ENCODE peak calls at places on chromosomes 2 and 18, in eight cellular contexts. P is psoas muscle, Y is osteoblast, V is body of pancreas, C is adrenal gland, W is hepatocyte, O is esophagus squamous epithelium, U is thyroid gland. G is an unnamed sample. For H3K4me1, the result is how much of the 10 kb centered on the place peaks cover.

GRCh38 chr2:96423281-96423680 is 81.9 kb downstream of the NEURL3 start:
- DNase-seq in P (no peak), Y (no peak), V (no peak), C (no peak), W (no peak), O (no peak), U (no peak), G (no peak)

GRCh38 chr2:57080035-57080434 is 896.2 kb downstream of the CCDC85A start:
- DNase-seq in P (no peak), Y (no peak), V (no peak), C (no peak), W (no peak), O (no peak), U (no peak), G (no peak)

GRCh38 chr18:63240541-63241316 is 78.8 kb downstream of the BCL2 start:
- DNase-seq in P (no peak), Y (no peak), V (no peak), C (no peak), W (no peak), O (no peak), U (no peak), G (no peak)

GRCh38 chr18:58860747-58861224 is 3.9 kb upstream of the ZNF532 start:
- DNase-seq in P (no peak), Y (no peak), V (no peak), C (no peak), W (no peak), O (no peak), U (no peak), G (no peak)

GRCh38 chr2:143575340-143575739 is 446.1 kb downstream of the ARHGAP15 start:
- DNase-seq in P (no peak), Y (no peak), V (no peak), C (no peak), W (no peak), O (no peak), U (no peak), G (no peak)

GRCh38 chr2:42342061-42342794 is 18.8 kb downstream of the COX7A2L start:
- DNase-seq in P (peak), Y (peak), V (peak), C (peak), W (peak), O (no peak), U (peak), G (peak)

GRCh38 chr2:17757321-17757720 is 3.4 kb downstream of the GEN1 start:
- DNase-seq in P (no peak), Y (no peak), V (no peak), C (no peak), W (peak), O (no peak), U (no peak), G (no peak)

GRCh38 chr2:197937804-197938203 is 133.4 kb downstream of the PLCL1 start:
- DNase-seq in P (no peak), Y (no peak), V (no peak), C (no peak), W (no peak), O (no peak), U (no peak), G (no peak)

GRCh38 chr2:27776097-27776496 is 4.6 kb downstream of the MRPL33 start:
- DNase-seq in P (peak), Y (no peak), V (no peak), C (peak), W (peak), O (no peak), U (no peak), G (no peak)

GRCh38 chr2:233165895-233166661 is 85.4 kb upstream of the ATG16L1 start:
- DNase-seq in P (peak), Y (peak), V (peak), C (peak), W (peak), O (no peak), U (peak), G (peak)

GRCh38 chr18:10038268-10038667 is 124.5 kb downstream of the VAPA start:
- DNase-seq in P (no peak), Y (no peak), V (no peak), C (no peak), W (no peak), O (no peak), U (no peak), G (no peak)

GRCh38 chr2:181627545-181627944 is 29.4 kb downstream of the CERKL start:
- DNase-seq in P (no peak), Y (no peak), V (no peak), C (no peak), W (no peak), O (no peak), U (no peak), G (no peak)

GRCh38 chr18:38022247-38022646 is 456.6 kb upstream of the CELF4 start:
- DNase-seq in P (no peak), Y (no peak), V (no peak), C (no peak), W (no peak), O (no peak), U (no peak), G (no peak)

GRCh38 chr18:11118051-11118450 is 31.3 kb downstream of the PIEZO2 start:
- DNase-seq in P (no peak), Y (peak), V (no peak), C (no peak), W (no peak), O (no peak), U (no peak), G (no peak)

GRCh38 chr18:43830905-43831304 is 553.6 kb upstream of the SYT4 start:
- DNase-seq in P (no peak), Y (no peak), V (no peak), C (no peak), W (peak), O (no peak), U (no peak), G (no peak)

GRCh38 chr18:74115046-74115445 is 32.6 kb downstream of the FBXO15 start:
- DNase-seq in P (no peak), Y (peak), V (no peak), C (no peak), W (no peak), O (no peak), U (no peak), G (no peak)

GRCh38 chr2:123162400-123163016 is 862.6 kb upstream of the CNTNAP5 start:
- DNase-seq in P (no peak), Y (no peak), V (no peak), C (no peak), W (no peak), O (no peak), U (no peak), G (no peak)

GRCh38 chr2:142966281-142966680 is 88.8 kb downstream of the KYNU start:
- DNase-seq in P (no peak), Y (no peak), V (no peak), C (no peak), W (no peak), O (no peak), U (no peak), G (no peak)

GRCh38 chr2:217713395-217714267 is 289.2 kb downstream of the TNS1 start:
- DNase-seq in P (peak), Y (no peak), V (peak), C (peak), W (peak), O (no peak), U (peak), G (peak)

GRCh38 chr2:40120021-40120420 is 331.9 kb downstream of the SLC8A1 start:
- DNase-seq in P (no peak), Y (no peak), V (no peak), C (no peak), W (no peak), O (no peak), U (no peak), G (no peak)

GRCh38 chr2:40127147-40127546 is 324.7 kb downstream of the SLC8A1 start:
- DNase-seq in P (no peak), Y (peak), V (no peak), C (no peak), W (no peak), O (no peak), U (no peak), G (no peak)

GRCh38 chr2:40120957-40121356 is 330.9 kb downstream of the SLC8A1 start:
- DNase-seq in P (no peak), Y (peak), V (no peak), C (no peak), W (no peak), O (no peak), U (no peak), G (no peak)

GRCh38 chr2:40123321-40123720 is 328.6 kb downstream of the SLC8A1 start:
- DNase-seq in P (no peak), Y (peak), V (no peak), C (no peak), W (no peak), O (no peak), U (no peak), G (no peak)

GRCh38 chr2:40123746-40124145 is 328.1 kb downstream of the SLC8A1 start:
- DNase-seq in P (no peak), Y (no peak), V (no peak), C (no peak), W (no peak), O (no peak), U (no peak), G (no peak)
- H3K4me1 ChIP-seq in P (under half), Y (half or more), V (under half), C (under half), W (under half), O (under half), U (under half), G (under half)

GRCh38 chr18:53421869-53422268 is 802.6 kb downstream of the MBD2 start:
- DNase-seq in P (no peak), Y (no peak), V (no peak), C (no peak), W (no peak), O (no peak), U (no peak), G (no peak)

GRCh38 chr18:53422896-53423295 is 801.6 kb downstream of the MBD2 start:
- DNase-seq in P (no peak), Y (no peak), V (no peak), C (no peak), W (no peak), O (no peak), U (no peak), G (no peak)

GRCh38 chr18:53426656-53427055 is 797.8 kb downstream of the MBD2 start:
- DNase-seq in P (no peak), Y (no peak), V (no peak), C (no peak), W (no peak), O (no peak), U (no peak), G (no peak)
- H3K4me1 ChIP-seq in P (under half), Y (under half), V (under half), C (under half), W (under half), O (under half), U (under half), G (under half)

GRCh38 chr2:39918886-39919285 is 139.8 kb upstream of the THUMPD2 start:
- DNase-seq in P (no peak), Y (no peak), V (no peak), C (no peak), W (no peak), O (no peak), U (no peak), G (no peak)
- H3K4me1 ChIP-seq in P (under half), Y (under half), V (under half), C (under half), W (under half), O (under half), U (under half), G (under half)

DNA sequence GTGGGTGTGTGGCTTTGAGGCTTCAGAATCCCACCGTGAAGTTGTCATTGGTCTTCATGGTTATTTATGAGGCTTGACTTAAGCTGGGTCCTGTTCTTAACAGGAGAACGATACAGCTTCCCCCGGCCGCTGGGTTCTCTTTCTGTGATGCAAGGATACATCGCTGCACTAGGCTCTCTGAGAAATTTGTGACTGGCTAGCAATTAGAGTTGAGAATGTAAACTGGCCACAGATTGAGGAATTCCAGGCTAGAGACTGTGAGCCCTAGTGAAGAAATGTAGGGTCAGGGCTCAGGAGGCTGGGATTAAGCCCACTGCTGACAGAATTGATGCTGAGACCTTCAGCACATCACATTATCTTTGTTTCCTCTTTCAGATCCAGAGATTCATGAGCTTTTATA is 29.8 kb downstream of the MGAT5 start:
- DNase-seq in P (no peak), Y (no peak), V (no peak), C (no peak), W (no peak), O (no peak), U (no peak), G (no peak)
- H3K4me1 ChIP-seq in P (under half), Y (under half), V (under half), C (under half), W (under half), O (under half), U (under half), G (under half)